ENCODE peak calls at places on chromosomes 4 and X, in four cellular contexts. F is neural progenitor cell, D is aorta, R is stomach. M is an unnamed sample.

GRCh38 chr4:169293343-169294176 is 22.8 kb upstream of the SH3RF1 start:
- DNase-seq in F (no peak), D (no peak), R (no peak), M (no peak)

GRCh38 chr4:21769404-21770147 is 179.0 kb downstream of the KCNIP4 start:
- DNase-seq in F (no peak), D (no peak), R (no peak), M (peak)

GRCh38 chr4:85842540-85842939 is 367.6 kb downstream of the ARHGAP24 start:
- DNase-seq in F (no peak), D (no peak), R (no peak), M (peak)

GRCh38 chr4:135225551-135225950 is 1024.0 kb upstream of the PABPC4L start:
- DNase-seq in F (no peak), D (no peak), R (no peak), M (no peak)

GRCh38 chr4:80233390-80233789 is 33.1 kb upstream of the FGF5 start:
- DNase-seq in F (no peak), D (no peak), R (no peak), M (no peak)

GRCh38 chr4:34964613-34965012 is 1279.7 kb downstream of the ARAP2 start:
- DNase-seq in F (peak), D (no peak), R (no peak), M (no peak)

GRCh38 chr4:113869743-113870375 is 108.3 kb upstream of the CAMK2D start:
- DNase-seq in F (no peak), D (no peak), R (peak), M (peak)

GRCh38 chrX:17007134-17007768 is 60.8 kb downstream of the REPS2 start:
- DNase-seq in F (peak), D (no peak), R (no peak), M (peak)

GRCh38 chr4:124173892-124174291 is 538.6 kb downstream of the ANKRD50 start:
- DNase-seq in F (no peak), D (no peak), R (no peak), M (no peak)

GRCh38 chrX:151723156-151723760 is 7.4 kb downstream of the FATE1 start:
- DNase-seq in F (no peak), D (peak), R (no peak), M (no peak)

GRCh38 chr4:141459020-141459419 is 177.4 kb upstream of the IL15 start:
- DNase-seq in F (no peak), D (no peak), R (no peak), M (no peak)

GRCh38 chrX:130179579-130180215 is 7.9 kb downstream of the RAB33A start:
- DNase-seq in F (no peak), D (no peak), R (no peak), M (no peak)
- H3K4me3 ChIP-seq in F (no peak), D (no peak), R (no peak), M (no peak)

GRCh38 chrX:10112510-10112909 is 44.3 kb upstream of the CLCN4 start:
- DNase-seq in F (no peak), D (no peak), R (no peak), M (no peak)

GRCh38 chrX:10110316-10110932 is 46.4 kb upstream of the CLCN4 start:
- DNase-seq in F (no peak), D (no peak), R (no peak), M (no peak)

GRCh38 chrX:10110984-10111363 is 45.8 kb upstream of the CLCN4 start:
- DNase-seq in F (no peak), D (no peak), R (no peak), M (no peak)

GRCh38 chrX:10109695-10110094 is 47.1 kb upstream of the CLCN4 start:
- DNase-seq in F (no peak), D (no peak), R (no peak), M (no peak)

GRCh38 chrX:10111364-10112148 is 45.2 kb upstream of the CLCN4 start:
- DNase-seq in F (no peak), D (no peak), R (no peak), M (no peak)
- H3K27ac ChIP-seq in F (no peak), D (no peak), R (peak), M (no peak)

DNA sequence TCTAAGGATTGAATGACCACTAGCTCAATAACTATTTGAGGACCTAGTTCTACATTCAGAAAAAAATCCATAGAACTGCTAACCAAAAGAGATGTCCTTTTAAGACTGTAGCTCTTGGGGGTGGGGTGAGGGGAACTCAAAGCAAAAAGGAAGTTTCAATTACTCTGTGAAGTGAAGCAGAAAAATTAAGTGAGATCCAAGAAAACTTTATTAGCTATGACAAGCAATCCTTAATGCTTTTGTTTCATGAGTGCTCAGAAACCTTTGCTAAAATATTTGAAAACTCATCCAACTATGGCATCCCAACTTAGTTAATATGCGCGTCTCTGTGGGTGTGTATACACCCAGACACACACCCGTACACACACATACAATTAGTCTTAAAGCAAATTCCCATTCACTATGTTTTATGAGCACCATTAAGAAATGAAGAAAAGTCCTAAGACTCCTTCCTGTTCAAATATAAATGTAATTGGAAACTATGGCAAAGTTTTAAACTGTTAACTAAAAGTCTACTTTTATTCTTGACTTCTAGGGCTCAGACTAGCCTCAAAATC is 44.5 kb downstream of the GPC4 start:
- DNase-seq in F (no peak), D (no peak), R (no peak), M (no peak)
- H3K4me3 ChIP-seq in F (no peak), D (no peak), R (no peak), M (no peak)

GRCh38 chr4:172996571-172997216 is 171.9 kb upstream of the GALNT7 start:
- DNase-seq in F (no peak), D (no peak), R (no peak), M (peak)
- H3K27ac ChIP-seq in F (no peak), D (peak), R (no peak), M (no peak)

GRCh38 chr4:36337665-36338064 is 56.2 kb downstream of the DTHD1 start:
- DNase-seq in F (no peak), D (no peak), R (no peak), M (no peak)
- H3K4me3 ChIP-seq in F (no peak), D (no peak), R (no peak), M (no peak)

DNA sequence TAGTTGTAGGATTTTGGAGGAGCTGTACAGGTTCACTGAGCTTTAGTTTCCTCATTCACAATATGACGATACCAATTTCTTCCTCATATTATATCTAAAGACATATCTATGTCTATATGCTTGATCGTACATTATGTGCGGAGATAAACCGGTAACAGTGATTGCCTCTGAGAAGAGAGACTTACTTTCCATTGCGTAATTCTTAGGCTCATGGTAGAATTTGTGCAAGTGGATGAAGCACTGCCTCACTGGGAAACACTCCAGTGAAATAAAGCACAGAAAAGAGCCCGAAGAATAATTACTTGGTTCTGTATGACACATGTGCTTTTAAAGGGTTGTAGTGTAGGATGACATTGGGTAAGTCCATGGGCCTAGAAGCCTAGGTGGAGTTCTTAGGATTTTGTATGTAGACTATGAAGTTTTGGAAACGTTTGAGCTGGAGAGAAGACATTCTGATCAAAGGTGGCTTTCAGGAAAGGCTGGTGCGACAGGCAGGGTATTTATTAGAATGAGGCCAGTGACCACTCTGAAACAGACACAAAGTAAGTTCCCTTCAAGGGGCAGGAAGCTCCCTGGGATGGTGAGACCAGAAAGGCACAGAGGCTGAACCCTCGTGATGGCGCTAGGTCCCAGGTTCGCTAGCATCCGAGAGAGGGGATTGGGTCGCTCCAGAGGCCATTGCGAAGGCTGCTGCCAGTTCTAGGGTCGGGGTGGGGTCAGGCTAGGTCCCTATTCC is 649 bp upstream of the VBP1 start:
- DNase-seq in F (no peak), D (no peak), R (no peak), M (no peak)
- H3K27ac ChIP-seq in F (no peak), D (peak), R (peak), M (peak)

GRCh38 chrX:40015693-40016092 is 82.1 kb downstream of the BCOR start:
- DNase-seq in F (no peak), D (no peak), R (no peak), M (no peak)
- H3K4me3 ChIP-seq in F (peak), D (no peak), R (no peak), M (no peak)

DNA sequence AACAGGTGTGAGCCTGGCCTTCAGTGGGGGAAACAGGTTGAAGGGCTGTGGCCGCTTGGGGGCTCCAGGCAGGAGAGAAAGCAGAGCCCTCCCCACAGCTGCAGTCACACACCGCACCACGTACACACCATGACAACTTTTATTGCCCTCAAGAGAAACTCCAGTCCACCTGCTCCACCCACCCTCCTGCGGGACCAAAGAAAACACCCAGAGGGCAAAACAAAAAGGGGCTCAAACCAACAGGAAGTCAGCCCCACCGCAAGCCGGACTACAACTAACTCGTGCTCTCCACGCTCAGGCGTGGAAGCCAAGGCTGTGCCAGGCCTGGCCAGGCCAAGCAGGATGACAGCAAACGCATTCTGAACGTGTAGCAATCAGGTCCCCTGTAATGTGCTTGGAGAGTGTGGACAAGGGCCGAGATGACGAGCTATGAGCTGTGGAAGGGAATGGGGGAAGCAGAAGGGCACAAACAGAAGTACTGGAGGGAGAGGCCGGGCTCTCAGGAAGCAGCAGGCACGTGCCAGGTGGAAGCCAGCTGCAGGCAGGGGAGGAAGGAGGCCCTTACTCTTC is 12.7 kb downstream of the SLC6A8 start:
- DNase-seq in F (no peak), D (no peak), R (no peak), M (no peak)
- H3K27ac ChIP-seq in F (no peak), D (no peak), R (no peak), M (no peak)

M was measured in PC-3.